ENCODE peak calls at places on chromosomes 5 and 9, in five cellular contexts. F is GM23338, O is GM12878, A is endothelial cell of umbilical vein, N is K562. P is an unnamed sample.

GRCh38 chr5:32679218-32679617 is 31.9 kb upstream of the NPR3 start:
- DNase-seq in F (no peak), O (no peak), A (no peak), N (no peak), P (no peak)

GRCh38 chr9:38280251-38280800 is 112.2 kb upstream of the ALDH1B1 start:
- DNase-seq in F (no peak), O (no peak), A (no peak), N (no peak), P (no peak)

GRCh38 chr9:121753802-121754654 is 102.6 kb downstream of the DAB2IP start:
- DNase-seq in F (no peak), O (no peak), A (peak), N (no peak), P (no peak)

GRCh38 chr5:32233696-32234447 is 59.8 kb upstream of the GOLPH3 start:
- DNase-seq in F (no peak), O (no peak), A (peak), N (no peak), P (no peak)

GRCh38 chr9:83935276-83935890 is 14.2 kb upstream of the KIF27 start:
- DNase-seq in F (peak), O (no peak), A (peak), N (no peak), P (no peak)

GRCh38 chr5:30343707-30344106 is 849.8 kb upstream of the CDH6 start:
- DNase-seq in F (no peak), O (no peak), A (no peak), N (no peak), P (peak)

GRCh38 chr5:6745706-6746217 is 32.5 kb downstream of the TENT4A start:
- DNase-seq in F (peak), O (no peak), A (peak), N (no peak), P (no peak)

GRCh38 chr9:136542246-136543041 is 3.4 kb downstream of the NOTCH1 start:
- DNase-seq in F (no peak), O (no peak), A (no peak), N (no peak), P (no peak)

GRCh38 chr5:138229387-138229786 is 16.3 kb upstream of the CDC23 start:
- DNase-seq in F (no peak), O (no peak), A (no peak), N (no peak), P (no peak)

GRCh38 chr5:129379406-129379805 is 80.7 kb upstream of the ADAMTS19 start:
- DNase-seq in F (no peak), O (no peak), A (no peak), N (no peak), P (no peak)

GRCh38 chr9:134253596-134254205 is 72.6 kb upstream of the RXRA start:
- DNase-seq in F (no peak), O (no peak), A (no peak), N (no peak), P (no peak)

GRCh38 chr5:110899566-110900412 is 161.0 kb downstream of the SLC25A46 start:
- DNase-seq in F (peak), O (no peak), A (no peak), N (no peak), P (no peak)

GRCh38 chr9:137977572-137978261 is 100.1 kb downstream of the CACNA1B start:
- DNase-seq in F (no peak), O (no peak), A (no peak), N (no peak), P (no peak)

GRCh38 chr9:121483049-121483448 is 16.6 kb downstream of the GGTA1 start:
- DNase-seq in F (no peak), O (no peak), A (no peak), N (peak), P (no peak)

GRCh38 chr5:41863871-41864486 is 6.2 kb downstream of the OXCT1 start:
- DNase-seq in F (no peak), O (no peak), A (no peak), N (no peak), P (no peak)

GRCh38 chr5:65927497-65928340 is 1.3 kb downstream of the ERBIN start:
- DNase-seq in F (peak), O (no peak), A (peak), N (no peak), P (no peak)

GRCh38 chr9:104872959-104873850 is 54.8 kb downstream of the ABCA1 start:
- DNase-seq in F (peak), O (no peak), A (peak), N (no peak), P (no peak)

GRCh38 chr5:116864157-116864837 is 289.7 kb upstream of the SEMA6A start:
- DNase-seq in F (peak), O (no peak), A (no peak), N (no peak), P (no peak)

GRCh38 chr5:111134080-111134479 is 41.9 kb downstream of the WDR36 start:
- DNase-seq in F (no peak), O (no peak), A (peak), N (no peak), P (no peak)

GRCh38 chr5:85549229-85549628 is 1068.5 kb upstream of the COX7C start:
- DNase-seq in F (no peak), O (no peak), A (no peak), N (no peak), P (no peak)

GRCh38 chr5:7169240-7169878 is 226.6 kb upstream of the ADCY2 start:
- DNase-seq in F (peak), O (no peak), A (no peak), N (no peak), P (no peak)

GRCh38 chr9:89372979-89373378 is 54.7 kb downstream of the SECISBP2 start:
- DNase-seq in F (no peak), O (no peak), A (no peak), N (no peak), P (no peak)

GRCh38 chr5:13359326-13359725 is 585.2 kb downstream of the DNAH5 start:
- DNase-seq in F (no peak), O (no peak), A (peak), N (no peak), P (no peak)

GRCh38 chr5:123945548-123945947 is 433.6 kb downstream of the CSNK1G3 start:
- DNase-seq in F (no peak), O (no peak), A (no peak), N (no peak), P (no peak)

GRCh38 chr5:110045153-110045552 is 355.4 kb downstream of the MAN2A1 start:
- DNase-seq in F (peak), O (no peak), A (no peak), N (no peak), P (no peak)

GRCh38 chr5:79297661-79298060 is 61.7 kb downstream of the JMY start:
- DNase-seq in F (no peak), O (no peak), A (no peak), N (no peak), P (no peak)

GRCh38 chr9:17472126-17472525 is 106.7 kb upstream of the SH3GL2 start:
- DNase-seq in F (no peak), O (no peak), A (no peak), N (no peak), P (no peak)

GRCh38 chr9:21762064-21762463 is 40.4 kb upstream of the MTAP start:
- DNase-seq in F (no peak), O (no peak), A (no peak), N (no peak), P (no peak)

GRCh38 chr9:8733096-8733954 is 933.7 kb upstream of the DMAC1 start:
- DNase-seq in F (peak), O (no peak), A (peak), N (no peak), P (peak)

GRCh38 chr5:157303667-157304327 is 37.9 kb downstream of the CYFIP2 start:
- DNase-seq in F (peak), O (no peak), A (no peak), N (peak), P (no peak)

GRCh38 chr5:97797994-97798451 is 615.0 kb upstream of the RIOK2 start:
- DNase-seq in F (no peak), O (no peak), A (peak), N (no peak), P (no peak)

GRCh38 chr5:171420429-171421231 is 1.2 kb downstream of the FGF18 start:
- DNase-seq in F (peak), O (no peak), A (peak), N (no peak), P (peak)

GRCh38 chr5:108521841-108522506 is 140.1 kb upstream of the FBXL17 start:
- DNase-seq in F (peak), O (peak), A (peak), N (peak), P (peak)
- H3K27ac ChIP-seq in F (no peak), O (peak), A (no peak), N (no peak), P (no peak)

GRCh38 chr5:159700016-159700415 is 216.3 kb upstream of the ADRA1B start:
- DNase-seq in F (no peak), O (no peak), A (no peak), N (no peak), P (no peak)
- TF ChIP-seq EZH2 in F (no peak), O (no peak), A (no peak), N (no peak), P (no peak)

GRCh38 chr5:150588495-150588890 is 52.0 kb upstream of the SYNPO start:
- DNase-seq in F (no peak), O (no peak), A (no peak), N (no peak), P (no peak)

GRCh38 chr5:150587016-150587415 is 53.4 kb upstream of the SYNPO start:
- DNase-seq in F (no peak), O (no peak), A (no peak), N (no peak), P (no peak)

GRCh38 chr5:150590979-150591411 is 49.5 kb upstream of the SYNPO start:
- DNase-seq in F (peak), O (no peak), A (peak), N (no peak), P (no peak)

GRCh38 chr5:150587830-150588494 is 52.5 kb upstream of the SYNPO start:
- DNase-seq in F (no peak), O (no peak), A (no peak), N (no peak), P (no peak)

DNA sequence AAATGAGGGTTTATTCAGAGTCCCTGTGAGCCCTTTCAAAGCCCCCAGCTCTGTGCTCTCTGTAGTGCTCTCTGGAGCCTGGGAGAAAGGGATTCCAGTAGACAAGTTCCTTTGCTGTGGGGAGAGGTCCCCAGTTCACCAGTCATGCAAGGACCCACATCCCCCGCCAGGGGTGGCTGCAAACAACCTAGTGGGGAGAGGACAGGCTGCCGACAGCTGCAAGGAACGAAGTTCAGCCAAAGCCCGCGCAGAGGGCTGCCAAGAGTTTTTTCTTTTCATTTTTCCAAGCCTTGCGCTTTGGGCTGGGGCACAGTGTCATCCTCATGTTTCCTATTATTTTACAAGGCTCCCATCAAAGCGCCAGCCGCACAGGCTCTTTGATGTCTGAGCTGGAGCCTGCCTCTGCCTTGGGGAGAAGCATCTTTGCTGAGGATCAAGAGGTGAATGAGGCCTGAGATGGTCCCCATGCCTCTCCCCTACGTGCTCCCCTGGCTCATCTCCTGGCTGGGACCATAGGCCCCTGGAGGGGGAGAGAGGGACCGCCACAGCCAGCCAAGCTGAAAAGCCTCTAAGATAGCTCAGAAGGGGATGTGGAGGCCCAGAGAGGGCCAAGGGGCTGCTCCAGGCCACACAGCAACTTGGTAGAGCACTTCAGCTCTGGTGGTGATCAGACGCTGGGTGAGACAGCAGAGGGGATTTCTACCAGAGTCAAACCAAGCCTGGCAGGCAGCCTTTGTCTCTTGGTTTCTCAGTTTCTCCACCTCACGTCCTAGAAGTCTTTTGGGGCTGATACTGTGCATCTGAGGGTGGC is 50.5 kb upstream of the SYNPO start:
- DNase-seq in F (peak), O (peak), A (peak), N (no peak), P (no peak)
- TF ChIP-seq POLR2AphosphoS5 in F (no peak), O (no peak), A (no peak), N (no peak), P (no peak)

DNA sequence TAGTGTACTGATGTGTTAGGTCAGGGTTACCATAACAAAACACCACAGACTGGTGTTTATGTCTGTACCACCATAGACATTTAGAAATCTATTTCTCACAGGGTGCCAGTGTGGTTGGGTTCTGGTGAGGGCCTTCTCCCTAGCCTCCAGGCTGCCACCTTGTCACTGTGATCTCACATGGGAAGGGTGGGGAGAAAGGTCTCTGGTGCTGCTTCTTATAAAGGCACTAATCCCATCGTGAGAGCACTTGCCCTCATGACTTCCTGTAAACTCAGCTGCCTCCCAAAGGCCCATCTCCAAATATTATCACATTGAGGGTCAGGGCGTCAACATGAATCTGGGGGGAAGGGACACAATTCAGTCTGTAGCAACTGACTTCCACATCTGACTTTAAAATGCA is 49.8 kb downstream of the PIK3R1 start:
- DNase-seq in F (no peak), O (no peak), A (no peak), N (no peak), P (no peak)
- H3K27ac ChIP-seq in F (no peak), O (no peak), A (no peak), N (no peak), P (peak)

GRCh38 chr9:124016152-124017063 is 4.8 kb downstream of the LHX2 start:
- DNase-seq in F (no peak), O (no peak), A (no peak), N (no peak), P (no peak)
- TF ChIP-seq EZH2 in F (peak), O (peak), A (no peak), N (no peak), P (peak)

DNA sequence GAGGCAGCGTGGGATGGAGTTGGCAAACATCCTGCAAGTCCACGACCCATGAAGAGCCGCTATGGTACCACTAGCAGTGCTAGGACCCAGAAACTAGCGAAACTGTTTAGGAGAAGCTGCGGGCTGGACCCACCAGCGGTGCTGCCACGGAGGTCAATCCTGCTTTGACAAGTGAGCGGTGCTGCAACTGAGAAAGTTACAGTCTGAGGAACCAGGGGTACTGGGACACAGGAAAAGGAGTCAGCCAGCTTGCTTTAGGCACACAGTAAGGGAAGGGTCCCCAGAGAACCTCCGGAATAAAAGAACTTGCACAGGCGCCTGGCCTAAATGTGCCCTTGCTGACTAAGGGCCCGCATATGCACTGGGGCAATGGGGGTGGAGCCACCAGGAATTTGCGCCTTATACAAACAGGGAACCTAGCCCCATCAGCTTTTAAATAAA is 23.6 kb upstream of the ANXA2R start:
- DNase-seq in F (peak), O (no peak), A (peak), N (no peak), P (no peak)
- TF ChIP-seq POLR2AphosphoS5 in F (no peak), O (no peak), A (no peak), N (no peak), P (no peak)